ENCODE peak calls at places on chromosomes 11 and 22, in four cellular contexts. N is naive thymus-derived CD4-positive, alpha-beta T cell; Y is mucosa of descending colon; M is kidney. P is an unnamed sample.

GRCh38 chr11:74877132-74877531 is 71.8 kb downstream of the XRRA1 start:
- DNase-seq in N (no peak), Y (no peak), M (no peak), P (no peak)

GRCh38 chr11:104609297-104609696 is 289.0 kb downstream of the CASP12 start:
- DNase-seq in N (peak), Y (peak), M (no peak), P (peak)

GRCh38 chr11:484616-485015 is 22.4 kb downstream of the RNH1 start:
- DNase-seq in N (no peak), Y (no peak), M (no peak), P (no peak)

GRCh38 chr22:19382240-19382639 is 49.3 kb downstream of the HIRA start:
- DNase-seq in N (no peak), Y (no peak), M (no peak), P (peak)

GRCh38 chr11:132054822-132055221 is 684.4 kb downstream of the NTM start:
- DNase-seq in N (no peak), Y (no peak), M (no peak), P (no peak)

GRCh38 chr11:61899146-61899841 is 7.9 kb upstream of the FADS3 start:
- DNase-seq in N (peak), Y (peak), M (peak), P (peak)

GRCh38 chr11:121106812-121107211 is 5.8 kb downstream of the TECTA start:
- DNase-seq in N (no peak), Y (no peak), M (no peak), P (no peak)

GRCh38 chr11:46003647-46004046 is 81.2 kb downstream of the LARGE2 start:
- DNase-seq in N (no peak), Y (no peak), M (no peak), P (no peak)

GRCh38 chr11:75589933-75590332 is 27.9 kb downstream of the SERPINH1 start:
- DNase-seq in N (no peak), Y (no peak), M (no peak), P (no peak)

GRCh38 chr22:37259540-37260029 is 15.5 kb upstream of the RAC2 start:
- DNase-seq in N (no peak), Y (no peak), M (no peak), P (peak)

GRCh38 chr11:19432370-19433163 is 191.8 kb upstream of the E2F8 start:
- DNase-seq in N (no peak), Y (peak), M (no peak), P (no peak)

GRCh38 chr11:74784234-74784633 is 35.6 kb downstream of the RNF169 start:
- DNase-seq in N (no peak), Y (no peak), M (no peak), P (no peak)

GRCh38 chr11:30800904-30801303 is 214.8 kb upstream of the MPPED2 start:
- DNase-seq in N (no peak), Y (no peak), M (no peak), P (no peak)

GRCh38 chr11:129279326-129280026 is 87.4 kb upstream of the ARHGAP32 start:
- DNase-seq in N (peak), Y (peak), M (peak), P (peak)

GRCh38 chr11:131471976-131472375 is 101.6 kb downstream of the NTM start:
- DNase-seq in N (no peak), Y (no peak), M (no peak), P (no peak)

GRCh38 chr11:70000228-70000627 is 77.9 kb upstream of the ANO1 start:
- DNase-seq in N (no peak), Y (no peak), M (no peak), P (no peak)
- H3K4me3 ChIP-seq in N (no peak), Y (no peak), M (no peak), P (no peak)

GRCh38 chr22:45632791-45633515 is 38.7 kb upstream of the ATXN10 start:
- DNase-seq in N (no peak), Y (no peak), M (no peak), P (no peak)
- H3K4me3 ChIP-seq in N (no peak), Y (no peak), M (no peak), P (no peak)

GRCh38 chr22:44496844-44497217 is 1.2 kb downstream of the RTL6 start:
- DNase-seq in N (peak), Y (no peak), M (peak), P (no peak)

GRCh38 chr22:44495629-44496028 is 2.4 kb downstream of the RTL6 start:
- DNase-seq in N (no peak), Y (no peak), M (no peak), P (no peak)

GRCh38 chr22:44497904-44498242 is at the start of gene RTL6:
- DNase-seq in N (no peak), Y (no peak), M (no peak), P (no peak)

GRCh38 chr22:44497218-44497903 is 672 bp downstream of the RTL6 start:
- DNase-seq in N (no peak), Y (peak), M (peak), P (peak)

DNA sequence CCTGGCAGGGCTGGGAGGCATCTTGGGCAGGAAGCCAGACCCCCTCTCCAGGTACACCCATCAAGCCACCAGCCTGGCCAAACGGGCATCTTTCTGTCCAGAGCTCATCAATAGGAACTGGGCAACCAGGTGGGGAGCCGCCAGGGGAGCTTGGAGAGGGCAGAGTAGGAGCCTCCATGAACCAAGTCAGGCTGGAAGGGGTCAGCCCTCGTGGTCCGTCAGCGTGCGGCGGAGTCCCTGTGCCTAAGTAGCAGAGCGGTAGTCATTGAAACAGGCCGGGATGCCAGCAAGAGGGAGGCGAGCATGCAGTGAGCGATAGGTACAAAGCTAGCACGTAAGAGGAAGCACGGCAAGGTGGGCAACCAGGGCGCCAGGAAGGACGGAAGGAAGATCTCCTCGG is 1.7 kb downstream of the RTL6 start:
- DNase-seq in N (no peak), Y (no peak), M (peak), P (no peak)
- H3K4me3 ChIP-seq in N (no peak), Y (no peak), M (peak), P (no peak)

GRCh38 chr11:9092085-9092484 is 686 bp upstream of the SCUBE2 start:
- DNase-seq in N (no peak), Y (no peak), M (no peak), P (no peak)
- H3K4me3 ChIP-seq in N (no peak), Y (no peak), M (no peak), P (no peak)

GRCh38 chr11:133889188-133889587 is 43.9 kb upstream of the SPATA19 start:
- DNase-seq in N (no peak), Y (no peak), M (no peak), P (no peak)
- H3K4me3 ChIP-seq in N (no peak), Y (no peak), M (no peak), P (no peak)

GRCh38 chr11:65434667-65435179 is 12.1 kb downstream of the NEAT1 start:
- DNase-seq in N (no peak), Y (no peak), M (no peak), P (peak)
- H3K4me3 ChIP-seq in N (no peak), Y (no peak), M (no peak), P (no peak)

GRCh38 chr11:68255526-68255925 is 16.2 kb downstream of the C11orf24 start:
- DNase-seq in N (no peak), Y (no peak), M (no peak), P (no peak)

GRCh38 chr11:68254421-68254820 is 17.4 kb downstream of the C11orf24 start:
- DNase-seq in N (no peak), Y (no peak), M (no peak), P (no peak)

GRCh38 chr11:68258363-68258765 is 13.4 kb downstream of the C11orf24 start:
- DNase-seq in N (no peak), Y (no peak), M (no peak), P (no peak)

GRCh38 chr11:68257477-68258362 is 14.1 kb downstream of the C11orf24 start:
- DNase-seq in N (peak), Y (peak), M (peak), P (peak)

DNA sequence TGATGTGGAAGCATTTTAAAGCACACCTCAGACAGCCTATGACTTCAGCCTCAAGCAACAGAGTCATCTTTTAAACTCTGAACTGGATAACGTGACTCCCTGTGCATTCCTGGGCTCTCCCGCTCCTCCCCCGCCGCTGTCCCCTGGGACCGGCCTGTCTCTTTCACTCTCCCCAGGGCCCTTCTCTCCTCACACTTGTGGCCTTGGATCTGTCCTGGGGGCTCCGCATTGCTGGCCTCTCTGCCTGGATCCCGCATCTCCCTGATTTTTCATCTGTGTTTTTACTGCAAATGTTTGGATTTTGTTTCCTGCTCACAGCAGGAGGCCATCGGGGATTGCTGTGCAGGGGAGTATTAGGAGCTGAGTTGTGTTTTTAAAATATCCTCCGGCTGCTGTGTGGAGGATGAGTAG is 15.4 kb downstream of the C11orf24 start:
- DNase-seq in N (no peak), Y (no peak), M (no peak), P (peak)
- H3K4me3 ChIP-seq in N (no peak), Y (no peak), M (no peak), P (no peak)

GRCh38 chr11:86301742-86302091 is 323 bp upstream of the HIKESHI start:
- DNase-seq in N (no peak), Y (no peak), M (no peak), P (no peak)
- H3K4me3 ChIP-seq in N (peak), Y (peak), M (peak), P (peak)

GRCh38 chr11:57458410-57459111 is 1.8 kb upstream of the RTN4RL2 start:
- DNase-seq in N (peak), Y (peak), M (peak), P (peak)

GRCh38 chr11:57458060-57458409 is 2.3 kb upstream of the RTN4RL2 start:
- DNase-seq in N (no peak), Y (no peak), M (no peak), P (no peak)

GRCh38 chr11:57456960-57457642 is 3.2 kb upstream of the RTN4RL2 start:
- DNase-seq in N (peak), Y (peak), M (peak), P (peak)

GRCh38 chr11:57459112-57460016 is 964 bp upstream of the RTN4RL2 start:
- DNase-seq in N (peak), Y (no peak), M (peak), P (no peak)

DNA sequence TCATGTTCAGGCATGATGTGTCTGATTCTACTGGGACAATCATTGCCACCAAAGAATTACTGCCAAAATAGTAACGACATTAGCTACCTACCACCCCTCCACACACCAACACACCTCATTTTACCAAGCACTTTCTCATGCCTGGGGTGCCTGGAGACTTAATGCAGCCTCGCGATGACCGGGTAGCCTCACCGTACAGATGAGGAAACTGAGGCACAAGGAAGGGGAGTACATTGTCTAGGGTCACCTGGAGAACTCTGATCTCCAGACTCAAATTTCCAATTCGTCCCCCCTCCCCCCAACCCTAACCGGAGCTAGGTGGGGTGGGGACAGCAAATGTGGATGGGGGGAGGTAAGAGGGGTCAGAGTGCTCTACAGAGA is 2.7 kb upstream of the RTN4RL2 start:
- DNase-seq in N (peak), Y (no peak), M (peak), P (no peak)
- H3K4me3 ChIP-seq in N (no peak), Y (no peak), M (no peak), P (no peak)